ENCODE peak calls at places on chromosomes 12 and 14, in four cellular contexts. M is GM04504, S is GM10248, L is SW 1271. B is an unnamed sample.

GRCh38 chr14:23183479-23183878 is at the start of gene SLC7A8:
- DNase-seq in S (no peak), M (no peak), L (no peak), B (no peak)

GRCh38 chr12:92470608-92471021 is 232.2 kb upstream of the PLEKHG7 start:
- DNase-seq in S (peak), M (no peak), L (no peak), B (no peak)

GRCh38 chr14:30551460-30551859 is 7.5 kb upstream of the G2E3 start:
- DNase-seq in M (no peak), L (no peak), S (no peak), B (no peak)

GRCh38 chr12:112018571-112019237 is 5.5 kb downstream of the ERP29 start:
- DNase-seq in M (peak), S (no peak), L (no peak), B (peak)

GRCh38 chr14:99075771-99076370 is 196.1 kb downstream of the BCL11B start:
- DNase-seq in M (no peak), S (no peak), L (no peak), B (no peak)

GRCh38 chr12:51401486-51401885 is 10.3 kb upstream of the GALNT6 start:
- DNase-seq in S (no peak), L (no peak), M (no peak), B (no peak)

GRCh38 chr12:52380271-52380694 is 5.2 kb downstream of the KRT84 start:
- DNase-seq in M (no peak), S (no peak), L (no peak), B (no peak)

GRCh38 chr14:48304729-48305128 is 629.3 kb upstream of the MDGA2 start:
- DNase-seq in L (no peak), S (no peak), M (no peak), B (no peak)

GRCh38 chr12:46343122-46343852 is 29.3 kb downstream of the SLC38A2 start:
- DNase-seq in L (no peak), S (no peak), M (no peak), B (no peak)

GRCh38 chr14:105324080-105324778 is 9.7 kb downstream of the PACS2 start:
- DNase-seq in L (no peak), M (no peak), S (no peak), B (no peak)

GRCh38 chr14:59215353-59215752 is 26.9 kb downstream of the DAAM1 start:
- DNase-seq in L (no peak), S (no peak), M (peak), B (no peak)

GRCh38 chr12:16520328-16520727 is 85.6 kb downstream of the LMO3 start:
- DNase-seq in L (no peak), M (no peak), S (no peak), B (no peak)

GRCh38 chr12:92010368-92010767 is 135.3 kb downstream of the BTG1 start:
- DNase-seq in M (no peak), S (no peak), L (no peak), B (no peak)

GRCh38 chr12:65742481-65742971 is 81.8 kb upstream of the HMGA2 start:
- DNase-seq in S (no peak), L (no peak), M (no peak), B (no peak)

GRCh38 chr14:99194136-99194535 is 77.9 kb downstream of the BCL11B start:
- DNase-seq in M (no peak), L (no peak), S (no peak), B (no peak)

GRCh38 chr12:34286483-34286882 is 264.2 kb downstream of the ALG10 start:
- DNase-seq in M (no peak), S (no peak), L (no peak), B (no peak)

GRCh38 chr12:104452046-104452445 is 4.7 kb upstream of the CHST11 start:
- DNase-seq in S (no peak), M (no peak), L (no peak), B (no peak)

GRCh38 chr12:100229876-100230275 is 29.3 kb downstream of the ACTR6 start:
- DNase-seq in S (no peak), L (no peak), M (no peak), B (no peak)